ENCODE peak calls at places on chromosomes 13 and 19, in seven cellular contexts. Y is IMR-90, M is neuronal stem cell, N is H9, D is trophoblast cell, U is H1, P is mesenchymal stem cell. R is an unnamed sample.

GRCh38 chr19:5480427-5480836 is 25.2 kb downstream of the ZNRF4 start:
- DNase-seq in N (peak; percentile 64), U (peak; percentile 80), M (no peak), Y (no peak), D (peak; percentile 80), P (peak; percentile 15), R (peak; percentile 52)

GRCh38 chr13:42277618-42278276 is 5.8 kb downstream of the AKAP11 start:
- DNase-seq in Y (peak; percentile 21), M (no peak), U (no peak), N (no peak), D (peak; percentile 86), P (peak; percentile 41), R (no peak)

GRCh38 chr19:15595069-15595468 is 19.9 kb upstream of the CYP4F8 start:
- DNase-seq in D (no peak), Y (no peak), U (no peak), M (no peak), P (no peak), N (no peak), R (no peak)

GRCh38 chr19:13765395-13766094 is 1.2 kb downstream of the MRI1 start:
- DNase-seq in D (peak; percentile 48), M (no peak), N (peak; percentile 34), Y (no peak), P (peak; percentile 36), U (peak; percentile 49), R (peak; percentile 42)

GRCh38 chr19:32396046-32396652 is 9.4 kb upstream of the DPY19L3 start:
- DNase-seq in N (no peak), D (peak; percentile 89), U (no peak), M (no peak), P (no peak), Y (no peak), R (no peak)

GRCh38 chr19:45568732-45569131 is 15.9 kb downstream of the OPA3 start:
- DNase-seq in P (peak; percentile 61), U (no peak), Y (peak; percentile 67), D (no peak), N (no peak), M (no peak), R (no peak)

GRCh38 chr13:75896271-75896670 is 260.1 kb downstream of the LMO7 start:
- DNase-seq in P (no peak), N (no peak), U (no peak), Y (peak; percentile 3), D (no peak), M (no peak), R (no peak)

GRCh38 chr13:67258482-67258881 is 28.3 kb upstream of the PCDH9 start:
- DNase-seq in P (peak; percentile 6), D (no peak), N (peak; percentile 61), M (no peak), U (peak; percentile 50), Y (no peak), R (peak; percentile 68)

GRCh38 chr19:47019431-47020041 is at the start of gene NPAS1:
- DNase-seq in M (no peak), U (peak; percentile 84), Y (no peak), P (no peak), D (peak; percentile 16), N (peak; percentile 66), R (no peak)

GRCh38 chr13:83827338-83827737 is 54.9 kb downstream of the SLITRK1 start:
- DNase-seq in D (no peak), P (no peak), U (no peak), M (no peak), Y (no peak), N (no peak), R (no peak)

GRCh38 chr19:49997709-49998108 is 27.5 kb downstream of the VRK3 start:
- DNase-seq in N (peak; percentile 75), D (peak; percentile 60), Y (peak; percentile 13), U (peak; percentile 51), M (no peak), P (peak; percentile 29), R (peak; percentile 81)

GRCh38 chr19:45444318-45445041 is 20.8 kb upstream of the ERCC1 start:
- DNase-seq in P (peak; percentile 94), D (peak; percentile 97), M (peak; percentile 88), U (peak; percentile 96), Y (peak; percentile 70), N (peak; percentile 95), R (peak; percentile 94)

GRCh38 chr13:102704238-102704750 is 9.4 kb upstream of the METTL21C start:
- DNase-seq in P (no peak), Y (no peak), M (no peak), D (peak; percentile 96), N (no peak), U (no peak), R (peak; percentile 22)

GRCh38 chr13:101917833-101918755 is 465.6 kb downstream of the ITGBL1 start:
- DNase-seq in M (no peak), Y (no peak), D (no peak), N (peak; percentile 47), U (no peak), P (no peak), R (peak; percentile 43)

GRCh38 chr19:2166741-2167738 is 3.3 kb downstream of the DOT1L start:
- DNase-seq in Y (peak; percentile 67), U (no peak), M (no peak), N (peak; percentile 65), P (no peak), D (peak; percentile 58), R (no peak)

GRCh38 chr19:16623066-16623465 is 4.9 kb downstream of the MED26 start:
- DNase-seq in N (no peak), M (no peak), U (no peak), Y (no peak), D (no peak), P (no peak), R (no peak)

GRCh38 chr13:21933001-21933400 is 262.1 kb downstream of the FGF9 start:
- DNase-seq in P (no peak), N (no peak), D (peak; percentile 2), Y (no peak), M (no peak), U (no peak), R (no peak)

GRCh38 chr13:59274958-59275727 is 888.6 kb downstream of the DIAPH3 start:
- DNase-seq in P (no peak), D (no peak), Y (no peak), N (no peak), M (no peak), U (no peak), R (no peak)

GRCh38 chr19:49690656-49691242 is at the start of gene CPT1C:
- DNase-seq in P (peak; percentile 85), U (peak; percentile 94), Y (peak; percentile 79), N (peak; percentile 93), M (peak; percentile 91), D (peak; percentile 37), R (peak; percentile 93)

GRCh38 chr19:22052644-22053013 is 345 bp downstream of the ZNF257 start:
- DNase-seq in U (no peak), Y (no peak), P (no peak), M (no peak), D (no peak), N (no peak), R (no peak)

GRCh38 chr13:112849500-112849899 is 119.5 kb upstream of the MCF2L start:
- DNase-seq in Y (peak; percentile 16), U (no peak), D (no peak), N (no peak), M (no peak), P (no peak), R (no peak)

GRCh38 chr19:53467138-53467502 is 413 bp upstream of the ZNF813 start:
- DNase-seq in M (no peak), D (no peak), U (no peak), P (no peak), Y (no peak), N (no peak), R (no peak)

GRCh38 chr19:6970021-6970420 is 51.2 kb downstream of the MBD3L2B start:
- DNase-seq in Y (no peak), N (no peak), U (no peak), D (no peak), P (no peak), M (no peak), R (no peak)

GRCh38 chr13:33195693-33196464 is 89.7 kb downstream of the STARD13 start:
- DNase-seq in M (no peak), P (no peak), Y (no peak), D (peak; percentile 58), N (no peak), U (no peak), R (no peak)

GRCh38 chr19:45764487-45764886 is 4.6 kb downstream of the SIX5 start:
- DNase-seq in N (no peak), D (no peak), M (no peak), P (no peak), Y (no peak), U (peak; percentile 63), R (no peak)

GRCh38 chr19:50780753-50781480 is 9.3 kb upstream of the ACP4 start:
- DNase-seq in D (peak; percentile 91), N (no peak), M (no peak), Y (no peak), U (no peak), P (no peak), R (no peak)

GRCh38 chr19:40592170-40592569 is 9.0 kb upstream of the LTBP4 start:
- DNase-seq in N (peak; percentile 64), U (no peak), Y (peak; percentile 76), P (peak; percentile 84), D (peak; percentile 58), M (no peak), R (peak; percentile 79)

GRCh38 chr19:10018219-10018618 is 4.9 kb downstream of the RDH8 start:
- DNase-seq in U (no peak), P (peak; percentile 4), N (no peak), M (no peak), D (no peak), Y (peak; percentile 87), R (no peak)

GRCh38 chr13:58919551-58919950 is 1244.2 kb downstream of the DIAPH3 start:
- DNase-seq in P (peak; percentile 76), U (no peak), M (no peak), Y (no peak), D (no peak), N (no peak), R (no peak)

DNA sequence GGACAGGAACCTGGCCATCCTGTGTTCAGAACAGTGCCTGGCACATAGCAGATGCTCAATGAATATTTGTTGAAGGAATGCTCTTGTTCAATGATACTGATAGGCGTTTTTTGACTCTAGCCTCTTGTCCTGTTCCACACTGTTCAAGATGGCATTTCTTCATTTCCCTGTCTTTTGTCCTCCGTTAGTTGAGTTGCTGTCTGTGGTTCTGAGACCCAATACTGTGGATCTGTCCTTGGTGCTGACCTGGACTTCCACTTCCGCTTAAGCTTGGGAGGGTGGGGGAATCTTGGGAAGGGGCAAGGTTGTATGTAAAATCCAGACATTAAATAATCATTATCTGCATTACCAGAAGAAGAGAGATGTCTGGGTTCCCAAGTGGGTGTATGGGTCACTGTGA is 8.3 kb upstream of the KCNN4 start:
- DNase-seq in D (peak; percentile 61), P (peak; percentile 60), Y (peak; percentile 56), N (no peak), M (peak; percentile 49), U (no peak), R (peak; percentile 69)
- H2BK5ac ChIP-seq in D (no peak overlapping the region), P (no peak overlapping the region), Y (no peak overlapping the region), N (no peak overlapping the region), M (no peak overlapping the region), U (no peak overlapping the region), R (no peak overlapping the region)

GRCh38 chr19:42217522-42218442 is at the start of gene DEDD2:
- DNase-seq in U (peak; percentile 100), N (peak; percentile 97), Y (peak; percentile 99), P (peak; percentile 98), D (peak; percentile 100), M (peak; percentile 96), R (peak; percentile 98)
- H3K4me1 ChIP-seq in U (peaks cover 3% of the 10 kb centered on the region), N (no peaks in the 10 kb centered on the region), Y (peaks cover 11% of the 10 kb centered on the region), P (peaks cover 28% of the 10 kb centered on the region), D (peaks cover 19% of the 10 kb centered on the region), M (peaks cover 19% of the 10 kb centered on the region), R (peaks cover 2% of the 10 kb centered on the region)

GRCh38 chr19:510606-511100 is 3.4 kb downstream of the TPGS1 start:
- DNase-seq in M (peak; percentile 88), Y (peak; percentile 81), D (peak; percentile 89), N (peak; percentile 95), U (peak; percentile 98), P (peak; percentile 93), R (peak; percentile 97)
- H2BK5ac ChIP-seq in M (peak overlapping the region; percentile 26), Y (peak overlapping the region; percentile 7), D (peak overlapping the region; percentile 29), N (no peak overlapping the region), U (peak overlapping the region; percentile 35), P (peak overlapping the region; percentile 49), R (peak overlapping the region; percentile 31)

GRCh38 chr19:17749912-17750317 is 1.4 kb upstream of the FCHO1 start:
- DNase-seq in Y (no peak), D (no peak), U (no peak), M (no peak), P (no peak), N (no peak), R (no peak)
- H3K4me1 ChIP-seq in Y (no peaks in the 10 kb centered on the region), D (peaks cover 6% of the 10 kb centered on the region), U (no peaks in the 10 kb centered on the region), M (peaks cover 11% of the 10 kb centered on the region), P (peaks cover 6% of the 10 kb centered on the region), N (no peaks in the 10 kb centered on the region), R (no peaks in the 10 kb centered on the region)

R was measured in mesendoderm.